ENCODE peak calls at places on chromosomes 16 and 17, in four cellular contexts. A is lower leg skin, U is prostate gland, T is Peyer's patch. P is an unnamed sample.

GRCh38 chr17:2736956-2737355 is 12.5 kb downstream of the CCDC92B start:
- DNase-seq in A (no peak), U (no peak), T (no peak), P (no peak)

GRCh38 chr17:75754378-75755204 is 10.4 kb downstream of the GALK1 start:
- DNase-seq in A (no peak), U (no peak), T (no peak), P (no peak)

GRCh38 chr16:15618392-15618791 is 24.6 kb downstream of the MARF1 start:
- DNase-seq in A (no peak), U (no peak), T (no peak), P (no peak)

GRCh38 chr16:57000271-57001025 is 11.1 kb downstream of the NLRC5 start:
- DNase-seq in A (peak), U (no peak), T (peak), P (no peak)

GRCh38 chr17:8922451-8922850 is 43.1 kb downstream of the PIK3R5 start:
- DNase-seq in A (no peak), U (no peak), T (no peak), P (no peak)

GRCh38 chr16:6274366-6274765 is 1058.3 kb upstream of the RBFOX1 start:
- DNase-seq in A (no peak), U (no peak), T (no peak), P (no peak)

GRCh38 chr17:80566054-80566400 is 21.4 kb downstream of the RPTOR start:
- DNase-seq in A (peak), U (no peak), T (no peak), P (no peak)

GRCh38 chr17:75876938-75877751 is 1.2 kb downstream of the TRIM47 start:
- DNase-seq in A (peak), U (peak), T (peak), P (no peak)

GRCh38 chr16:9258423-9259051 is 167.1 kb downstream of the HAPSTR1 start:
- DNase-seq in A (no peak), U (peak), T (peak), P (peak)

GRCh38 chr17:82232322-82232785 is 3.5 kb downstream of the SLC16A3 start:
- DNase-seq in A (no peak), U (no peak), T (no peak), P (no peak)

GRCh38 chr17:82231312-82231561 is 2.4 kb downstream of the SLC16A3 start:
- DNase-seq in A (no peak), U (no peak), T (no peak), P (peak)

GRCh38 chr17:82229686-82230626 is 1.1 kb downstream of the SLC16A3 start:
- DNase-seq in A (peak), U (no peak), T (no peak), P (no peak)

GRCh38 chr17:82231562-82232321 is 2.9 kb downstream of the SLC16A3 start:
- DNase-seq in A (no peak), U (peak), T (peak), P (no peak)

DNA sequence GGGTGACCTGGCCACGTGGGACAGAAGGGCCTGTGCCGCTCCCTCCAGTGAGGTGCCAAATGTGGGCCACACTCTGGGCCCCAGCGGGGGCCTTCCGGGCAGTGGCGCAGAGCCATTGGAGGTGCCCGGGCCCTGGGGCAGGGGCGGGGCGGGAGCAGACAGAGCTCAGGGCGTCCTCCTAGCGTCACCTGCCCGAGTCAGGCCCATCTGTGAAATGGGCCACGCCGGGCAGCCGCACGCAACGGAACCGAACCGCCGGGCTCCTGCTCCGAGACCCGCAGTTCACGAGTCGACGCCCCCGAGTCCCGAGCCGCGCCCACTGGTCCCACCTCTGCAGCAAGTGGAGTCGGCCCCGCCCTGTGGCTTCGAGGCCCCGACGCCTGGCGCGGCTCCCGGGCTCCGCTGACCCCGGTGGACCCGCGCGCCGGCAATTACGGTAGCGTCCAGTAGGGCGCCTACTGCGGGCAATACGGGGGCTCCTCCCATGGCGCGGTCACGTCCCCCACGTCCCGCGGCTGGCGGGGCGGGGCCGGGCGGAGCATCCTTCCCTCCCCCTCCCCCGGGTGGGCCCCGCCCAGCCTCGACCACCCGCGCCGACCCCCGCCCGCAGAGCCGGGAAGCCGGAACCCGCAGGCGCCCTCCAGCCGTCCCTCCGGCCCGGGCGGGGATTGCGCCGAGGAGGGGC is 1.9 kb downstream of the SLC16A3 start:
- DNase-seq in A (peak), U (no peak), T (peak), P (peak)
- TF ChIP-seq POLR2A in A (no peak), U (peak), T (no peak), P (no peak)

DNA sequence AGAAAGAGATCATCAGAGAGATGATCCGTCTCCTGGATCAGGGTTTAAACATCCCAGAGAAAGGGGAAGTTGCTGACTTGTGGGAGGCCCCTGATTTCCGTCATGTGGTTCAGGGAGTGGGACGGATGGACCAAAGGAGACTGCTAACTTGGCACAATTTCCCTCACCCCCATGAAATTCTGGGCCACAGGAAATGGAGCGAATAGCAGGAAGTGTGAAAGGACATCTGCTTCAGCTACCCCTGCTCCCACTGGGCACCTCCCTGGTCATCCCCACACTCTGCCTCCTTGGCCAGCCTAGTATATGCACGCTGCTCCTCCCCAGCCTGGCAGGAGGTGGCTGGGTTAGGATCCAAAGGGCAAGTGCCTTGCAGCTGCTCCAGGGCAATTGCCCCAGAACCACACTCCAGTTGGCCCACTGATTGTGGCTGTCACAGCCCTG is 1.3 kb downstream of the ARRB2 start:
- DNase-seq in A (no peak), U (no peak), T (peak), P (no peak)
- TF ChIP-seq POLR2A in A (no peak), U (no peak), T (peak), P (no peak)

DNA sequence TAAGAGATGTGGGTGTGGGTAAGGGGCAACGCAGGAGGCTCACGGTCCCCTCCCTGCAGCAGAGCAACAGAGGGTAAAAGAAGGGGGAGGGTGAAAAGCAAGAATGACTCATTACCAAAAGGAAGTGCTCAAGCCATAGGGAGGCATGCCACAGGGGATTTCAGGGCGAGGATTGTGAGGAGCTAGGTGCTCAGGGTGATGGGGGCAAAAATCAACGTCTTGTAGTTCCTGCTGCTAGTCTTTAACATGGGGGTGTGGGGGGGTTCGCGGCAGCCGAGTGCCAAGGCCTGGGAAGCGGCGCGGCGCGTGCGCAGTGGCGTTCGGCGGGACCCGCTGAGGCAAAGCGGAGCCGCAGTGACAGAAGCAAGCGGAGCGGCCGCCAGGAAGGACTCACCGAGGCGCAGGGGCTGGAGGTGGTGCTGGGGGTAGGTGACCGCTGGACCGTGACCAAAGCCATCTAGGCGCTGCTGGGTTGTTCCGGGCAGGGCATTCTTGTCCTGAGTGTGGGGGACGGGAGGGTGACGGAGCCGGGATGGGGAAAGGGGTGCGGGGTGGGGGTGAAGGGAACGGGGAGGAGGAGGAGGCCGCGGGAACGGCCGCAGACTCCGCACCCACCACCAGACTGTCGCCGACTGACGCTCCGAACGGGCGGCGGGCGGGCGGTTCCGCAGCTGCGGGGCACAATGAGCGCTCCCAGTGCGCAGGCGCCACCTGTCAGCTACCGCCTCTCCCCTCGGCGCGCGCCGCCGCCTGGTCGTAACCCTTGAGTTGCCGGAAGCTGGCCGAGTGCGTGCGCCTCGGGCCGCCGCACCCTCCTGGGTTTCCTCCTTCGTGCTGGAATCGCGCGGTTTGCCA is at the start of gene SSH2:
- DNase-seq in A (peak), U (peak), T (peak), P (peak)
- TF ChIP-seq POLR2A in A (no peak), U (peak), T (peak), P (peak)

DNA sequence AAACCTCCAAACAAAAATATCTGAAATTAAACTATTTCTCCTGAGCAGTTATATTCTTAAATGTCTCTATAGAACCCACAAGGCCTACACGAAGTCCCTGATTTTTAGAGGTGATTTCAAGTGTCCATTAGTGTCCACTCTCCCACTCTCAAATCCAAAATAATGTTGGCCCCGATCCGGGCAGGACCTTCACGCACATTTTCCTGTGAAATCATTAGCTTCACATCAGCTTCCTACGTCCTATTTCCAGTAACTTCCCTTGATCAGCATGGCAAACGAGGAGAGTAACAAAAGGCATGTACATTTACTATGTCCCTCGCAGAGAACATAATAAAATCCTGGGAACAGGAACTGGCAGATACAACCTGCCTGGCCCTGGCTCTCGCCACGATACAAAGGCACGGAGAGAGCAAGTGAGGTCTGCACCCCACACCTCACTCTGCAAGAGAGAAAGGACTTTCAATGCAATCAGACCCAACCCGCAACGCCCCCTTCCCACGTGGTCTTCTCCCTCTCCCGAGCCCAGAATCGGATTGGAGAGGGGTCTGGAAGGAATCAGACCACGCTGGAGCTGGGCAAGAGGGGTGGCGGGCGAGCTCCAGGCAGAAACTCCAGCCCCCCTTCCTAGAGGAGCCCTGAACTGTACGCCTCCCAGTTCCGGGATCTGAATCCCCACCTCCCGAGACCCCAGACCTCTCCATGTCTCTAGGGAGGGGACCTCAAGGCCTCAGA is 17.5 kb upstream of the C17orf78 start:
- DNase-seq in A (no peak), U (peak), T (peak), P (peak)
- TF ChIP-seq POLR2A in A (no peak), U (no peak), T (peak), P (peak)

DNA sequence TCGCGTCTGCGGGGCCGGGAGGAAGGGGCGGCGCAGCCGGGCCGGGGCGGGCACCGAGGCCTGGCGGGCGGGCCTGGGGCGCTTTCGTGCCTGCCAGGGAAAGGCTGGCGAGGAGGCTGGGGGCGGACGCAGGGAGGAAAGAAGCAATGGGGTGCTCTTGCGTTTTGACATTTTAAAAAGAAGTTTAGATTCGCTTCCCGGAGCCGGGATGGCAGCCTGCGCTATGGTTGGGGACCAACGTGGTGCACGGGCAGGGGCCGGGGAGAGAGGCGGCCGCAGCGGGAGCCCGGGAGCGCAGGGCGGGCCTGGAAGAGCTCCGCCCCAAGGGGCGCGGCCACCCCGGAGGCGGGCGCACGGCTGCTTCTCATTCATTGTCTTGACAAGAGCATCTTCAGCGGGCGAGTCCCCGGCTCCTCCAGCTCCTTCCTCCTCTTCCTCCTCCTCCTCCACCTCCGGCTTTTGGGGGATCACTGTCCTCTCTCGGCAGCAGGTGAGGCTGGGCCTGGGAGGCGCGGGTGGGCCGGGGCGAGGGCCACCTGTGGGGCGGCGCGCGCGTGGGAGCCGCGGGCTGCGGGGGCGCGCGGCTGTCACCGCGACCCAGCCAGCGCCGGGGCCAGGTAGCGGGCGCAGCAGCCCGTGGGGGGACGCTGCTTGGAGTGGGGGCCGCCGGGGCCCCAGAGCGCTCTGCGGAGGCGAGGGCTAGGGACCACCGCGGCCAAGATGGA is at the start of gene CORO1A:
- DNase-seq in A (peak), U (peak), T (peak), P (peak)
- TF ChIP-seq POLR2A in A (no peak), U (peak), T (peak), P (peak)

DNA sequence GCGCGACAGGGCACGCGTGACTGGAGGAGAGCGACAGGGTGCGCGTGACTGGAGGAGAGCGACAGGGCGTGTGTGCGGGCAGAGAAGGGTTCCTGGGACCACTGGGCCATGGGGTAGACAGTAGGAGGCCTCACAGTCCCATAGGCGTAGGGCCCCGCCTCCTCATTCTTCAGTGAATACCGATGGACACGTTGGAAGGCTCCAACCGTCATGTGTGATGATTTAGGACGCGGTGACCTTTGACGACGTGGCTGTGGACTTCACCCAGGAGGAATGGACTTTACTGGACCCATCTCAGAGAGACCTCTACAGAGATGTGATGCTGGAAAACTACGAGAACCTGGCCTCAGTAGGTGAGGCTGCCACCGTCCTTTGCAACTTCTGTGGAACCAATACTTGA is 5.4 kb downstream of the ZNF778 start:
- DNase-seq in A (no peak), U (no peak), T (no peak), P (no peak)
- TF ChIP-seq POLR2A in A (no peak), U (no peak), T (no peak), P (no peak)

GRCh38 chr16:23182675-23183485 is at the start of gene SCNN1G:
- DNase-seq in A (no peak), U (no peak), T (peak), P (peak)
- TF ChIP-seq POLR2A in A (no peak), U (peak), T (no peak), P (no peak)

GRCh38 chr16:25257504-25257955 is at the start of gene ZKSCAN2:
- DNase-seq in A (peak), U (peak), T (peak), P (peak)
- TF ChIP-seq POLR2A in A (peak), U (peak), T (peak), P (peak)